ENCODE peak calls at places on chromosome X, in seven cellular contexts. One of them, this sample, is unnamed.
A peak's percentile ranks its signal among the peaks of the same experiment; 100 is the strongest.

GRCh38 chrX:23118163-23118562 is 118.4 kb downstream of the DDX53 start:
- DNase-seq in bronchial epithelial cell: no peak
- DNase-seq in AG10803: no peak
- DNase-seq in upper lobe of right lung: no peak
- DNase-seq in A673: no peak
- DNase-seq in heart right ventricle: no peak
- DNase-seq in left lung: no peak
- DNase-seq in this sample: no peak

GRCh38 chrX:134632386-134632785 is 25.9 kb downstream of the PLAC1 start:
- DNase-seq in bronchial epithelial cell: no peak
- DNase-seq in AG10803: no peak
- DNase-seq in upper lobe of right lung: no peak
- DNase-seq in A673: no peak
- DNase-seq in heart right ventricle: no peak
- DNase-seq in left lung: no peak
- DNase-seq in this sample: no peak

GRCh38 chrX:110204986-110205385 is 112.9 kb downstream of the AMMECR1 start:
- DNase-seq in bronchial epithelial cell: peak; percentile 40
- DNase-seq in AG10803: peak; percentile 84
- DNase-seq in upper lobe of right lung: no peak
- DNase-seq in A673: no peak
- DNase-seq in heart right ventricle: no peak
- DNase-seq in left lung: no peak
- DNase-seq in this sample: peak; percentile 87

GRCh38 chrX:68994883-68995255 is 166.0 kb downstream of the EFNB1 start:
- DNase-seq in bronchial epithelial cell: no peak
- DNase-seq in AG10803: no peak
- DNase-seq in upper lobe of right lung: no peak
- DNase-seq in A673: no peak
- DNase-seq in heart right ventricle: no peak
- DNase-seq in left lung: no peak
- DNase-seq in this sample: no peak

GRCh38 chrX:50871922-50872453 is 38.5 kb upstream of the BMP15 start:
- DNase-seq in bronchial epithelial cell: no peak
- DNase-seq in AG10803: no peak
- DNase-seq in upper lobe of right lung: no peak
- DNase-seq in A673: no peak
- DNase-seq in heart right ventricle: no peak
- DNase-seq in left lung: no peak
- DNase-seq in this sample: no peak

GRCh38 chrX:47283015-47283771 is 50.4 kb downstream of the USP11 start:
- DNase-seq in bronchial epithelial cell: peak; percentile 47
- DNase-seq in AG10803: peak; percentile 38
- DNase-seq in upper lobe of right lung: no peak
- DNase-seq in A673: peak; percentile 40
- DNase-seq in heart right ventricle: peak; percentile 8
- DNase-seq in left lung: no peak
- DNase-seq in this sample: peak; percentile 71

GRCh38 chrX:1578511-1579173 is 12.8 kb upstream of the AKAP17A start:
- DNase-seq in bronchial epithelial cell: no peak
- DNase-seq in AG10803: no peak
- DNase-seq in upper lobe of right lung: no peak
- DNase-seq in A673: no peak
- DNase-seq in heart right ventricle: no peak
- DNase-seq in left lung: no peak
- DNase-seq in this sample: no peak

GRCh38 chrX:115392871-115393270 is 103.4 kb downstream of the LUZP4 start:
- DNase-seq in bronchial epithelial cell: no peak
- DNase-seq in AG10803: no peak
- DNase-seq in upper lobe of right lung: no peak
- DNase-seq in A673: no peak
- DNase-seq in heart right ventricle: no peak
- DNase-seq in left lung: no peak
- DNase-seq in this sample: no peak

GRCh38 chrX:22974616-22975015 is 25.1 kb upstream of the DDX53 start:
- DNase-seq in bronchial epithelial cell: no peak
- DNase-seq in AG10803: no peak
- DNase-seq in upper lobe of right lung: no peak
- DNase-seq in A673: no peak
- DNase-seq in heart right ventricle: no peak
- DNase-seq in left lung: no peak
- DNase-seq in this sample: no peak

GRCh38 chrX:38142598-38142997 is 78.1 kb downstream of the SRPX start:
- DNase-seq in bronchial epithelial cell: no peak
- DNase-seq in AG10803: peak; percentile 79
- DNase-seq in upper lobe of right lung: no peak
- DNase-seq in A673: no peak
- DNase-seq in heart right ventricle: no peak
- DNase-seq in left lung: no peak
- DNase-seq in this sample: peak; percentile 77

GRCh38 chrX:124594017-124594651 is 247.8 kb downstream of the SH2D1A start:
- DNase-seq in bronchial epithelial cell: peak; percentile 54
- DNase-seq in AG10803: no peak
- DNase-seq in upper lobe of right lung: no peak
- DNase-seq in A673: no peak
- DNase-seq in heart right ventricle: no peak
- DNase-seq in left lung: no peak
- DNase-seq in this sample: peak; percentile 32

GRCh38 chrX:47078129-47079043 is at the start of gene RGN:
- DNase-seq in bronchial epithelial cell: no peak
- DNase-seq in AG10803: peak; percentile 13
- DNase-seq in upper lobe of right lung: peak; percentile 62
- DNase-seq in A673: no peak
- DNase-seq in heart right ventricle: no peak
- DNase-seq in left lung: peak; percentile 58
- DNase-seq in this sample: no peak

GRCh38 chrX:31508338-31508737 is 436.5 kb upstream of the FTHL17 start:
- DNase-seq in bronchial epithelial cell: no peak
- DNase-seq in AG10803: peak; percentile 32
- DNase-seq in upper lobe of right lung: no peak
- DNase-seq in A673: no peak
- DNase-seq in heart right ventricle: no peak
- DNase-seq in left lung: no peak
- DNase-seq in this sample: no peak

GRCh38 chrX:2500091-2500680 is 590 bp downstream of the DHRSX start:
- DNase-seq in bronchial epithelial cell: peak; percentile 55
- DNase-seq in AG10803: peak; percentile 64
- DNase-seq in upper lobe of right lung: peak; percentile 79
- DNase-seq in A673: no peak
- DNase-seq in heart right ventricle: peak; percentile 43
- DNase-seq in left lung: peak; percentile 89
- DNase-seq in this sample: peak; percentile 77

GRCh38 chrX:46576458-46576857 is 2.9 kb downstream of the CHST7 start:
- DNase-seq in bronchial epithelial cell: no peak
- DNase-seq in AG10803: peak; percentile 37
- DNase-seq in upper lobe of right lung: no peak
- DNase-seq in A673: peak; percentile 61
- DNase-seq in heart right ventricle: no peak
- DNase-seq in left lung: no peak
- DNase-seq in this sample: peak; percentile 43

GRCh38 chrX:119488749-119489148 is 20.5 kb downstream of the SLC25A5 start:
- DNase-seq in bronchial epithelial cell: no peak
- DNase-seq in AG10803: peak; percentile 53
- DNase-seq in upper lobe of right lung: no peak
- DNase-seq in A673: peak; percentile 58
- DNase-seq in heart right ventricle: peak; percentile 53
- DNase-seq in left lung: no peak
- DNase-seq in this sample: peak; percentile 59

GRCh38 chrX:30005821-30006220 is 209.5 kb upstream of the MAGEB2 start:
- DNase-seq in bronchial epithelial cell: no peak
- DNase-seq in AG10803: no peak
- DNase-seq in upper lobe of right lung: no peak
- DNase-seq in A673: no peak
- DNase-seq in heart right ventricle: no peak
- DNase-seq in left lung: no peak
- DNase-seq in this sample: no peak

GRCh38 chrX:134013092-134013497 is 27.7 kb upstream of the GPC3 start:
- DNase-seq in bronchial epithelial cell: peak; percentile 80
- DNase-seq in AG10803: peak; percentile 15
- DNase-seq in upper lobe of right lung: no peak
- DNase-seq in A673: peak; percentile 64
- DNase-seq in heart right ventricle: no peak
- DNase-seq in left lung: no peak
- DNase-seq in this sample: peak; percentile 62

GRCh38 chrX:85964744-85965143 is 82.6 kb downstream of the CHM start:
- DNase-seq in bronchial epithelial cell: no peak
- DNase-seq in AG10803: peak; percentile 18
- DNase-seq in upper lobe of right lung: no peak
- DNase-seq in A673: no peak
- DNase-seq in heart right ventricle: no peak
- DNase-seq in left lung: no peak
- DNase-seq in this sample: peak; percentile 34

GRCh38 chrX:12419591-12419990 is 281.3 kb downstream of the FRMPD4 start:
- DNase-seq in bronchial epithelial cell: peak; percentile 70
- DNase-seq in AG10803: no peak
- DNase-seq in upper lobe of right lung: no peak
- DNase-seq in A673: no peak
- DNase-seq in heart right ventricle: no peak
- DNase-seq in left lung: no peak
- DNase-seq in this sample: peak; percentile 19

GRCh38 chrX:74238771-74239170 is 65.2 kb upstream of the ZCCHC13 start:
- DNase-seq in bronchial epithelial cell: no peak
- DNase-seq in AG10803: no peak
- DNase-seq in upper lobe of right lung: no peak
- DNase-seq in A673: no peak
- DNase-seq in heart right ventricle: no peak
- DNase-seq in left lung: no peak
- DNase-seq in this sample: no peak

GRCh38 chrX:74231625-74232024 is 72.4 kb upstream of the ZCCHC13 start:
- DNase-seq in bronchial epithelial cell: peak; percentile 39
- DNase-seq in AG10803: no peak
- DNase-seq in upper lobe of right lung: no peak
- DNase-seq in A673: no peak
- DNase-seq in heart right ventricle: no peak
- DNase-seq in left lung: no peak
- DNase-seq in this sample: no peak

GRCh38 chrX:74230094-74230493 is 73.9 kb upstream of the ZCCHC13 start:
- DNase-seq in bronchial epithelial cell: no peak
- DNase-seq in AG10803: no peak
- DNase-seq in upper lobe of right lung: no peak
- DNase-seq in A673: no peak
- DNase-seq in heart right ventricle: no peak
- DNase-seq in left lung: no peak
- DNase-seq in this sample: no peak

GRCh38 chrX:74234829-74235228 is 69.2 kb upstream of the ZCCHC13 start:
- DNase-seq in bronchial epithelial cell: no peak
- DNase-seq in AG10803: no peak
- DNase-seq in upper lobe of right lung: no peak
- DNase-seq in A673: peak; percentile 6
- DNase-seq in heart right ventricle: no peak
- DNase-seq in left lung: no peak
- DNase-seq in this sample: no peak

GRCh38 chrX:74232859-74233258 is 71.1 kb upstream of the ZCCHC13 start:
- DNase-seq in bronchial epithelial cell: peak; percentile 35
- DNase-seq in AG10803: peak; percentile 18
- DNase-seq in upper lobe of right lung: no peak
- DNase-seq in A673: peak; percentile 70
- DNase-seq in heart right ventricle: no peak
- DNase-seq in left lung: no peak
- DNase-seq in this sample: peak; percentile 45
- TF ChIP-seq CTCF in bronchial epithelial cell: no peak
- TF ChIP-seq CTCF in AG10803: peak; percentile 21
- TF ChIP-seq CTCF in upper lobe of right lung: no peak
- TF ChIP-seq CTCF in A673: peak; percentile 37
- TF ChIP-seq CTCF in heart right ventricle: no peak
- TF ChIP-seq CTCF in left lung: no peak
- TF ChIP-seq CTCF in this sample: no peak

GRCh38 chrX:129785160-129785947 is 5.6 kb downstream of the SASH3 start:
- DNase-seq in bronchial epithelial cell: no peak
- DNase-seq in AG10803: no peak
- DNase-seq in upper lobe of right lung: no peak
- DNase-seq in A673: no peak
- DNase-seq in heart right ventricle: no peak
- DNase-seq in left lung: no peak
- DNase-seq in this sample: no peak

GRCh38 chrX:129788527-129788926 is 8.8 kb downstream of the SASH3 start:
- DNase-seq in bronchial epithelial cell: no peak
- DNase-seq in AG10803: no peak
- DNase-seq in upper lobe of right lung: no peak
- DNase-seq in A673: no peak
- DNase-seq in heart right ventricle: no peak
- DNase-seq in left lung: no peak
- DNase-seq in this sample: no peak

GRCh38 chrX:129787336-129788055 is 7.7 kb downstream of the SASH3 start:
- DNase-seq in bronchial epithelial cell: no peak
- DNase-seq in AG10803: no peak
- DNase-seq in upper lobe of right lung: no peak
- DNase-seq in A673: no peak
- DNase-seq in heart right ventricle: no peak
- DNase-seq in left lung: no peak
- DNase-seq in this sample: no peak

GRCh38 chrX:129783176-129783776 is 3.5 kb downstream of the SASH3 start:
- DNase-seq in bronchial epithelial cell: no peak
- DNase-seq in AG10803: no peak
- DNase-seq in upper lobe of right lung: no peak
- DNase-seq in A673: no peak
- DNase-seq in heart right ventricle: no peak
- DNase-seq in left lung: no peak
- DNase-seq in this sample: no peak

DNA sequence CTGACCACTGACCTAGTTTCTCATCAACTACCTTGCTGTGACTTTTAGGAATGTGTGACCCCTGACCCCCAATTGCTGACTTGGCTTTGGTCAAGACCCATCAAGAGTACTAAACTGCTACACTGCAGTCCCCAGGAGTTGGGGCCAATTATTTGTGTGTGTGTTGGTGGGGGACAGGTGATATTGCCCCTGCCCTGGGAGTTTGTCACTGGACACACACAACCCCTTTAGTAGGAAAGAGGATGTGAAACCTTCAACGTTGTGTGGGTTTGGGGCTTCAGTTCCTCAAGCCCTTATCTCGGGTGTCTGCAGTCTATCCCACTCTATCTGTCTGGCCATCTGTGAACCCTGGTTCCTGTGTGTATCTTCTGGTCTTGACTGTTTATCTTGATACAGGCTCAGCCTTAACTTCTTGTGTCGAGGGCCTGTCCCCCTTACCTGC is 6.5 kb downstream of the SASH3 start:
- DNase-seq in bronchial epithelial cell: no peak
- DNase-seq in AG10803: no peak
- DNase-seq in upper lobe of right lung: no peak
- DNase-seq in A673: no peak
- DNase-seq in heart right ventricle: no peak
- DNase-seq in left lung: no peak
- DNase-seq in this sample: no peak
- H3K4me3 ChIP-seq in bronchial epithelial cell: no peak overlapping the region
- H3K4me3 ChIP-seq in AG10803: no peak overlapping the region
- H3K4me3 ChIP-seq in upper lobe of right lung: no peak overlapping the region
- H3K4me3 ChIP-seq in A673: no peak overlapping the region
- H3K4me3 ChIP-seq in heart right ventricle: no peak overlapping the region
- H3K4me3 ChIP-seq in left lung: no peak overlapping the region
- H3K4me3 ChIP-seq in this sample: no peak overlapping the region

GRCh38 chrX:77446029-77446585 is 1.1 kb upstream of the FGF16 start:
- DNase-seq in bronchial epithelial cell: no peak
- DNase-seq in AG10803: no peak
- DNase-seq in upper lobe of right lung: peak; percentile 61
- DNase-seq in A673: peak; percentile 30
- DNase-seq in heart right ventricle: no peak
- DNase-seq in left lung: peak; percentile 37
- DNase-seq in this sample: no peak
- TF ChIP-seq CTCF in bronchial epithelial cell: peak; percentile 36
- TF ChIP-seq CTCF in AG10803: peak; percentile 30
- TF ChIP-seq CTCF in upper lobe of right lung: peak; percentile 17
- TF ChIP-seq CTCF in A673: peak; percentile 60
- TF ChIP-seq CTCF in heart right ventricle: peak; percentile 48
- TF ChIP-seq CTCF in left lung: no peak
- TF ChIP-seq CTCF in this sample: no peak

GRCh38 chrX:107825698-107826285 is at the start of gene MID2:
- DNase-seq in bronchial epithelial cell: peak; percentile 57
- DNase-seq in AG10803: peak; percentile 36
- DNase-seq in upper lobe of right lung: peak; percentile 78
- DNase-seq in A673: no peak
- DNase-seq in heart right ventricle: peak; percentile 40
- DNase-seq in left lung: peak; percentile 70
- DNase-seq in this sample: peak; percentile 47
- H3K4me3 ChIP-seq in bronchial epithelial cell: peak within 1 kb of the TSS; percentile 57
- H3K4me3 ChIP-seq in AG10803: peak within 1 kb of the TSS; percentile 55
- H3K4me3 ChIP-seq in upper lobe of right lung: peak within 1 kb of the TSS; percentile 60
- H3K4me3 ChIP-seq in A673: peak within 1 kb of the TSS; percentile 28
- H3K4me3 ChIP-seq in heart right ventricle: peak within 1 kb of the TSS; percentile 70
- H3K4me3 ChIP-seq in left lung: peak within 1 kb of the TSS; percentile 28
- H3K4me3 ChIP-seq in this sample: peak within 1 kb of the TSS; percentile 40